ENCODE peak calls at places on chromosomes 4 and X, in seven cellular contexts. M, V, A, P, S, Y and R are unnamed samples. For H3K4me1, the result is how much of the 10 kb centered on the place peaks cover.

GRCh38 chrX:151085207-151085606 is 91.2 kb upstream of the GPR50 start:
- DNase-seq in M (no peak), V (no peak), A (no peak), P (no peak), S (peak), Y (no peak), R (no peak)

GRCh38 chrX:1378306-1378758 is 13.6 kb downstream of the SLC25A6 start:
- DNase-seq in M (peak), V (no peak), A (peak), P (peak), S (no peak), Y (no peak), R (no peak)

GRCh38 chr4:5472166-5472565 is 236.2 kb downstream of the EVC2 start:
- DNase-seq in M (no peak), V (no peak), A (no peak), P (no peak), S (no peak), Y (no peak), R (no peak)

GRCh38 chr4:40281099-40281498 is 54.0 kb upstream of the CHRNA9 start:
- DNase-seq in M (no peak), V (no peak), A (no peak), P (no peak), S (no peak), Y (no peak), R (no peak)

GRCh38 chr4:8938137-8938536 is 66.5 kb upstream of the HMX1 start:
- DNase-seq in M (no peak), V (no peak), A (no peak), P (no peak), S (no peak), Y (no peak), R (no peak)

GRCh38 chr4:150219841-150220240 is 141.6 kb downstream of the DCLK2 start:
- DNase-seq in M (no peak), V (no peak), A (no peak), P (no peak), S (no peak), Y (no peak), R (no peak)

GRCh38 chrX:12237771-12238170 is 99.5 kb downstream of the FRMPD4 start:
- DNase-seq in M (no peak), V (no peak), A (no peak), P (no peak), S (no peak), Y (no peak), R (no peak)

GRCh38 chr4:624705-625590 is at the start of gene PDE6B:
- DNase-seq in M (no peak), V (no peak), A (no peak), P (no peak), S (no peak), Y (no peak), R (no peak)

GRCh38 chr4:118757761-118758213 is 72.6 kb downstream of the METTL14 start:
- DNase-seq in M (no peak), V (no peak), A (no peak), P (no peak), S (no peak), Y (no peak), R (no peak)

GRCh38 chr4:82515705-82516104 is 46.1 kb downstream of the TMEM150C start:
- DNase-seq in M (no peak), V (no peak), A (no peak), P (no peak), S (peak), Y (no peak), R (peak)

GRCh38 chr4:766152-766515 is 59.8 kb downstream of the CPLX1 start:
- DNase-seq in M (peak), V (no peak), A (no peak), P (peak), S (no peak), Y (no peak), R (peak)

GRCh38 chrX:9362529-9362928 is 102.3 kb upstream of the TBL1X start:
- DNase-seq in M (no peak), V (no peak), A (no peak), P (no peak), S (no peak), Y (no peak), R (no peak)

GRCh38 chr4:142850478-142850877 is 4.4 kb upstream of the INPP4B start:
- DNase-seq in M (no peak), V (no peak), A (no peak), P (no peak), S (no peak), Y (no peak), R (no peak)

GRCh38 chrX:153766098-153766817 is 2.2 kb downstream of the PLXNB3 start:
- DNase-seq in M (peak), V (peak), A (no peak), P (peak), S (peak), Y (no peak), R (peak)

GRCh38 chr4:38488891-38489861 is 174.8 kb upstream of the KLF3 start:
- DNase-seq in M (no peak), V (no peak), A (no peak), P (no peak), S (no peak), Y (no peak), R (peak)

GRCh38 chr4:188282620-188283232 is 143.5 kb downstream of the TRIML1 start:
- DNase-seq in M (no peak), V (no peak), A (no peak), P (no peak), S (no peak), Y (no peak), R (no peak)

GRCh38 chrX:66408507-66408906 is 230.4 kb downstream of the EDA2R start:
- DNase-seq in M (no peak), V (peak), A (no peak), P (no peak), S (no peak), Y (no peak), R (no peak)

GRCh38 chr4:115871596-115871995 is 758.2 kb upstream of the NDST4 start:
- DNase-seq in M (no peak), V (no peak), A (no peak), P (no peak), S (no peak), Y (no peak), R (no peak)

GRCh38 chr4:16693040-16693506 is 205.4 kb downstream of the LDB2 start:
- DNase-seq in M (no peak), V (no peak), A (no peak), P (no peak), S (no peak), Y (no peak), R (peak)

GRCh38 chr4:76090241-76090691 is 15.8 kb downstream of the ART3 start:
- DNase-seq in M (peak), V (no peak), A (peak), P (no peak), S (peak), Y (no peak), R (no peak)

GRCh38 chr4:5887361-5888221 is 5.3 kb downstream of the CRMP1 start:
- DNase-seq in M (no peak), V (no peak), A (no peak), P (no peak), S (no peak), Y (no peak), R (peak)

GRCh38 chr4:87079967-87080366 is 140.5 kb downstream of the KLHL8 start:
- DNase-seq in M (no peak), V (no peak), A (no peak), P (no peak), S (no peak), Y (no peak), R (no peak)

GRCh38 chrX:38036471-38036870 is 30.1 kb downstream of the SYTL5 start:
- DNase-seq in M (no peak), V (no peak), A (no peak), P (no peak), S (no peak), Y (no peak), R (no peak)

GRCh38 chrX:1417921-1418875 is 26.3 kb upstream of the SLC25A6 start:
- DNase-seq in M (no peak), V (no peak), A (peak), P (peak), S (no peak), Y (no peak), R (no peak)

GRCh38 chrX:104330966-104331365 is 76.2 kb upstream of the ESX1 start:
- DNase-seq in M (no peak), V (no peak), A (no peak), P (no peak), S (no peak), Y (no peak), R (no peak)

GRCh38 chr4:99090511-99090910 is 1.9 kb upstream of the ADH5 start:
- DNase-seq in M (no peak), V (no peak), A (no peak), P (no peak), S (no peak), Y (no peak), R (no peak)

GRCh38 chrX:87517571-87518141 is at the start of gene KLHL4:
- DNase-seq in M (peak), V (no peak), A (no peak), P (no peak), S (no peak), Y (no peak), R (no peak)

GRCh38 chr4:185229021-185229818 is 19.8 kb downstream of the SNX25 start:
- DNase-seq in M (no peak), V (no peak), A (no peak), P (peak), S (peak), Y (no peak), R (no peak)

GRCh38 chrX:18098704-18099103 is 122.0 kb downstream of the BEND2 start:
- DNase-seq in M (no peak), V (no peak), A (no peak), P (no peak), S (no peak), Y (no peak), R (peak)

GRCh38 chr4:8044699-8045098 is 105.0 kb upstream of the AFAP1 start:
- DNase-seq in M (no peak), V (no peak), A (no peak), P (no peak), S (peak), Y (no peak), R (no peak)

GRCh38 chr4:23931489-23931830 is 41.6 kb upstream of the PPARGC1A start:
- DNase-seq in M (no peak), V (no peak), A (no peak), P (no peak), S (no peak), Y (no peak), R (no peak)

DNA sequence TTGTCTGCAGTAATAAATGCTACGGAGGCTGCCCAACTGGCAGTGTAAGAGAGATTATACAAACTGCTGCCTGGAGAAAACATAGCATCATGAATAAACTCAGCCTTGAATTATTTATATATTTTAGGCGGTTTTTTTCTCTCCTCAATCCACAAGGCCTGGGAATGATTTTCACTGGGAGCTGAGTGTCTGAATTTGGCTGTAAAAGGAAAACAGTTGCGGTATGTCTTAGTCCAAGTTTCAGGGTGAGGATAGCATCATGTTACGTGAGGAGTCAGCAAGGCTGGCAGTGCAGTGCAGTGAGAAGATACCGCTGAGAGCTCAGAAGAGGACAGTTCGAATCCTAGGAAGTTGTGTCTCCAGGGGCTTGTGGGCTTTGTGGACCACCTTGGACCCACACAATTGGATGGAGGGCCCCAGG is 291.5 kb upstream of the BOD1L1 start:
- DNase-seq in M (no peak), V (no peak), A (no peak), P (no peak), S (no peak), Y (no peak), R (peak)
- H3K4me1 ChIP-seq in M (under half), V (under half), A (under half), P (under half), S (under half), Y (under half), R (under half)

GRCh38 chr4:140049024-140049923 is 104.7 kb downstream of the MAML3 start:
- DNase-seq in M (peak), V (peak), A (peak), P (no peak), S (peak), Y (no peak), R (peak)
- H3K4me3 ChIP-seq in M (peak), V (peak), A (peak), P (peak), S (no peak), Y (peak), R (peak)

DNA sequence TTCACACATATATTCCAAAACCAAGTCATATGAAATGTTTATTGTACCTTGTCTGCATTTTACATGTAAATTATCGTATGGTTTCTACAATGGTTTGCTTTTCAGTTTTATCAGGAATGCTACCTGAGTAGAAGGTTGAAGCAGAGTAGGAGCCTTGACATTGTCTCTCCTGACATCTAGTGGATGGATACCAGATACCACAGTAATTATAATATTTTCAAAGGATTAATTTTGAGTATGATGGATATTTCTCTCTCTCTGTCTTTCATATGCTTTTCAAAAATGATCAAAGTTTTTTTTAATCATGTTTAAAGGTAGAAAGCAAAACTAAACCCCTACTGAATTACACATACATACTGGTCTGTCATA is 109.4 kb upstream of the KLHL13 start:
- DNase-seq in M (no peak), V (peak), A (no peak), P (no peak), S (no peak), Y (peak), R (no peak)
- H3K27ac ChIP-seq in M (no peak), V (no peak), A (no peak), P (no peak), S (no peak), Y (no peak), R (no peak)

GRCh38 chrX:133538148-133538547 is 122.9 kb upstream of the GPC4 start:
- DNase-seq in M (no peak), V (no peak), A (no peak), P (no peak), S (no peak), Y (no peak), R (no peak)
- H3K4me1 ChIP-seq in M (under half), V (under half), A (under half), P (under half), S (under half), Y (under half), R (under half)

DNA sequence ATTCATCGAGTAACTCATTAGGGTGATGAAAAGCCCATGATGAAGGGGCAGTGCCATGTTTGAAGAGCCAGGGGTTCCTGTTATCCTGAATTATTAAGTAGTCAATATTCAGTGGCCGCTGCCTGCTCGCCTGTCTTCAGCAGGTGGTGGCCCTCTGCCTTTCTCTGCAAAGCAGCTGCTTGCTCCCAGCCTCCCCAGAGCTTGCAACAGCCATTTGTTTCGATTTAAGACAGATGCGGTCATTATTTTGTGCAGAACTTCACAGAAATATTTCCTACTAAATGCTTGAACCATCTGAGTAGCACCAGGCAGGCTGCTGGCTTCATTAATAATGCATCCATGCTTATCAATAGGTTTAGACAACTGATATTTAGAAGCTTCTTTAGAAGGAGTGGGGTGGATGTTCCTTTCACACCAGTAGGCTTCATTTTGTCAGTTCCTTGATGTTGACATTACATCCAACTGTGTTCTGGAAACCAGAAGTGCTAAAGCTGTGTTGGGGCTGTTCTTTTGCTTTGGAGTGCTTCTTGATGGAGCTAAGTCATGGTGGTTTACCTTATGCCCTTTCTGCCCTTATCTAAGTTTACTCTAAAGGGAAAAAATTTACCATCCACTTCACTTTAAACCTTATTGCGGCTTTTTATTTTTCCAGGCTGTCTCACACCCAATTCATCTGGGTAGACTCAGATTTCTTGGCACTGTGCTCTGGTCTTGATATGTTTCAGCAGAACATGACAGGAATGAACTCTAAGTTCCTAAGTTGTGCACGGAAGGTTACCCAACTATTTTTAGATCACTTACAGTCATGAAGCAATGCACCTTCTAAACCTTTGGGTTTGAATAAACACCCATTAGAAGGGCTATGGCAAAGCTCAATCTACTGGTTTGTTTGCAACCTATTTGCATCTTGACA is 104.5 kb upstream of the TTC29 start:
- DNase-seq in M (no peak), V (no peak), A (no peak), P (no peak), S (no peak), Y (no peak), R (no peak)
- H3K4me3 ChIP-seq in M (no peak), V (no peak), A (no peak), P (no peak), S (no peak), Y (no peak), R (no peak)

GRCh38 chr4:3529363-3529762 is 2.9 kb downstream of the LRPAP1 start:
- DNase-seq in M (peak), V (peak), A (no peak), P (peak), S (no peak), Y (no peak), R (peak)

GRCh38 chr4:3530051-3530450 is 2.2 kb downstream of the LRPAP1 start:
- DNase-seq in M (no peak), V (no peak), A (no peak), P (no peak), S (no peak), Y (no peak), R (no peak)

GRCh38 chr4:3531306-3531886 is 826 bp downstream of the LRPAP1 start:
- DNase-seq in M (no peak), V (peak), A (no peak), P (no peak), S (no peak), Y (no peak), R (no peak)

GRCh38 chr4:3531887-3532713 is at the start of gene LRPAP1:
- DNase-seq in M (peak), V (peak), A (peak), P (peak), S (peak), Y (peak), R (peak)

GRCh38 chr4:3530663-3531254 is 1.5 kb downstream of the LRPAP1 start:
- DNase-seq in M (no peak), V (no peak), A (no peak), P (no peak), S (peak), Y (no peak), R (peak)
- H3K27ac ChIP-seq in M (no peak), V (no peak), A (no peak), P (no peak), S (no peak), Y (no peak), R (no peak)

GRCh38 chrX:129957241-129958099 is 25.0 kb upstream of the BCORL1 start:
- DNase-seq in M (peak), V (peak), A (peak), P (peak), S (peak), Y (no peak), R (peak)
- H3K4me1 ChIP-seq in M (under half), V (half or more), A (under half), P (under half), S (under half), Y (half or more), R (under half)

GRCh38 chr4:122832732-122833131 is 6.1 kb downstream of the FGF2 start:
- DNase-seq in M (no peak), V (no peak), A (no peak), P (no peak), S (no peak), Y (no peak), R (no peak)
- H3K4me3 ChIP-seq in M (no peak), V (no peak), A (no peak), P (no peak), S (no peak), Y (no peak), R (no peak)

GRCh38 chr4:26377352-26378311 is 56.8 kb downstream of the RBPJ start:
- DNase-seq in M (no peak), V (no peak), A (no peak), P (no peak), S (no peak), Y (no peak), R (no peak)

GRCh38 chr4:26380740-26381139 is 59.9 kb downstream of the RBPJ start:
- DNase-seq in M (no peak), V (no peak), A (no peak), P (no peak), S (no peak), Y (no peak), R (no peak)

GRCh38 chr4:26384380-26385057 is 63.7 kb downstream of the RBPJ start:
- DNase-seq in M (no peak), V (no peak), A (no peak), P (no peak), S (no peak), Y (no peak), R (no peak)

GRCh38 chr4:26375589-26375988 is 54.8 kb downstream of the RBPJ start:
- DNase-seq in M (no peak), V (no peak), A (no peak), P (no peak), S (no peak), Y (no peak), R (no peak)

DNA sequence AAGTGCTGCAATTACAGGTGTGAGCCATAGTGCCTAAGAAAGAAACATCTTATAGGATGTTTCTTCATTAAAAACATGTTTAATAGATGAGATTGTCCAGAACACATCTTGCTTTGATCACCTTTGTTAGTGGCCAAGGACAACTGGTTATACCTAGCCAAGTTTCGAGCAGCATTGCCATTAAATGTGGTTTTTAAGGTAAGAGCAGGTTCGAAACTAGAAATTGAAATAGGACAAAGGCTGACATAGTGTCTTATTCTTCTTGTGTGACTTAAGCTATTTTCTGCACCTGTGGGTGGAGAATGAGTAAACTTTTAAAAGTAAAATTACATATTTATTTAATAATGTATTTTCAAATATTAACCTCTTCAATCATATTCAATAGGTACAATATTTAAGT is 59.0 kb downstream of the RBPJ start:
- DNase-seq in M (no peak), V (no peak), A (no peak), P (no peak), S (no peak), Y (no peak), R (no peak)
- H3K27ac ChIP-seq in M (no peak), V (no peak), A (no peak), P (no peak), S (no peak), Y (no peak), R (no peak)